ENCODE peak calls at places on chromosomes 6 and 20, in seven cellular contexts. F is cardiac muscle cell; Y is activated T-helper 1 cell treated with Interleukin-2 at 50 U/mL for 16 hours; M is activated CD4-positive, alpha-beta T cell treated with anti-CD3 and anti-CD28 coated beads, Interleukin-2, amount 50 U/mL, for 4 hours; S is lower leg skin; J is activated CD4-positive, alpha-beta memory T cell treated with anti-CD3 and anti-CD28 coated beads, Interleukin-2, amount 10 ng/mL, durations not matched to agents 7 days and 5 days; H is globus pallidus. R is an unnamed sample.
A peak's percentile ranks its signal among the peaks of the same experiment; 100 is the strongest.

GRCh38 chr6:112795316-112795715 is 448.2 kb downstream of the RFPL4B start:
- DNase-seq in F (no peak), Y (no peak), M (no peak), S (no peak), J (no peak), H (no peak), R (no peak)

GRCh38 chr20:61500791-61501321 is 248.8 kb downstream of the CDH4 start:
- DNase-seq in F (peak; percentile 66), Y (no peak), M (no peak), S (no peak), J (peak; percentile 26), H (no peak), R (no peak)

GRCh38 chr20:967796-968742 is 34.0 kb downstream of the RSPO4 start:
- DNase-seq in F (no peak), Y (no peak), M (no peak), S (no peak), J (no peak), H (no peak), R (peak; percentile 10)

GRCh38 chr6:54102239-54102638 is 9.0 kb upstream of the MLIP start:
- DNase-seq in F (no peak), Y (no peak), M (no peak), S (no peak), J (no peak), H (no peak), R (no peak)

GRCh38 chr6:20816126-20816525 is 281.9 kb downstream of the CDKAL1 start:
- DNase-seq in F (no peak), Y (no peak), M (no peak), S (no peak), J (no peak), H (peak; percentile 33), R (no peak)

GRCh38 chr20:4713401-4713800 is 8.3 kb upstream of the PRND start:
- DNase-seq in F (no peak), Y (no peak), M (no peak), S (no peak), J (no peak), H (no peak), R (no peak)

GRCh38 chr6:137219664-137220252 is 573 bp upstream of the IFNGR1 start:
- DNase-seq in F (no peak), Y (no peak), M (no peak), S (no peak), J (no peak), H (no peak), R (no peak)

GRCh38 chr6:113648698-113649097 is 208.4 kb upstream of the MARCKS start:
- DNase-seq in F (peak; percentile 76), Y (no peak), M (no peak), S (no peak), J (no peak), H (no peak), R (no peak)

GRCh38 chr6:147081210-147081609 is 123.0 kb upstream of the STXBP5 start:
- DNase-seq in F (no peak), Y (no peak), M (no peak), S (no peak), J (no peak), H (no peak), R (no peak)

GRCh38 chr20:50569864-50570836 is 60.0 kb downstream of the PTPN1 start:
- DNase-seq in F (no peak), Y (no peak), M (no peak), S (no peak), J (peak; percentile 53), H (no peak), R (no peak)

GRCh38 chr6:134882426-134883038 is 67.4 kb downstream of the ALDH8A1 start:
- DNase-seq in F (peak; percentile 57), Y (peak; percentile 25), M (peak; percentile 37), S (peak; percentile 74), J (peak; percentile 62), H (peak; percentile 68), R (peak; percentile 71)

GRCh38 chr6:53524455-53524815 is 20.5 kb downstream of the GCLC start:
- DNase-seq in F (no peak), Y (no peak), M (no peak), S (no peak), J (no peak), H (no peak), R (no peak)

GRCh38 chr20:46057856-46058655 is 29.0 kb downstream of the SLC12A5 start:
- DNase-seq in F (peak; percentile 45), Y (no peak), M (no peak), S (peak; percentile 33), J (peak; percentile 32), H (peak; percentile 49), R (no peak)

GRCh38 chr20:1420066-1420465 is 27.2 kb upstream of the FKBP1A start:
- DNase-seq in F (no peak), Y (no peak), M (no peak), S (no peak), J (no peak), H (no peak), R (no peak)

GRCh38 chr20:1938464-1939269 is 43.5 kb downstream of the SIRPA start:
- DNase-seq in F (no peak), Y (no peak), M (no peak), S (no peak), J (no peak), H (no peak), R (no peak)

GRCh38 chr6:99514089-99514488 is 1.1 kb downstream of the USP45 start:
- DNase-seq in F (no peak), Y (no peak), M (no peak), S (no peak), J (no peak), H (no peak), R (peak; percentile 68)

GRCh38 chr6:169976301-169977081 is 225.1 kb downstream of the ERMARD start:
- DNase-seq in F (no peak), Y (no peak), M (no peak), S (no peak), J (no peak), H (no peak), R (no peak)

GRCh38 chr20:58458342-58459057 is 56.7 kb downstream of the APCDD1L start:
- DNase-seq in F (no peak), Y (no peak), M (no peak), S (no peak), J (no peak), H (no peak), R (no peak)

GRCh38 chr6:79648315-79648714 is 17.2 kb downstream of the SH3BGRL2 start:
- DNase-seq in F (no peak), Y (no peak), M (no peak), S (no peak), J (no peak), H (no peak), R (no peak)

GRCh38 chr6:144321839-144322591 is 36.9 kb downstream of the UTRN start:
- DNase-seq in F (no peak), Y (no peak), M (no peak), S (no peak), J (no peak), H (no peak), R (no peak)

R was measured in G401.